ENCODE peak calls at places on chromosomes 4 and X, in ten cellular contexts. N is stimulated activated CD4-positive, alpha-beta T cell treated with anti-CD3 and anti-CD28 coated beads, Interleukin-1b, Interleukin-23, amount 100 ng/mL, for 4 hours; R is trophoblast cell; Y is left lung; J is G401; B is HTR-8/SVneo; Q is Right ventricle myocardium superior; A is NCI-H2081 treated with DMSO at 0.1 percent for 48 hours; H is NCI-H345; V is endothelial cell. P is an unnamed sample.

GRCh38 chr4:127251423-127251822 is 381.3 kb upstream of the INTU start:
- DNase-seq in J (no peak), Q (no peak), R (no peak), H (no peak), A (no peak), N (no peak), V (no peak), Y (no peak), B (peak), P (no peak)

GRCh38 chrX:120302434-120302833 is 8.8 kb downstream of the TMEM255A start:
- DNase-seq in H (no peak), Q (no peak), J (no peak), B (no peak), Y (no peak), A (no peak), R (peak), V (no peak), N (no peak), P (no peak)

GRCh38 chrX:140467211-140467610 is 37.7 kb downstream of the SOX3 start:
- DNase-seq in R (no peak), J (no peak), N (no peak), H (no peak), Y (no peak), B (no peak), A (no peak), V (no peak), Q (no peak), P (no peak)

GRCh38 chr4:93065790-93066189 is 762.0 kb downstream of the GRID2 start:
- DNase-seq in H (no peak), Y (no peak), R (no peak), B (no peak), V (no peak), A (no peak), N (no peak), Q (no peak), J (no peak), P (no peak)

GRCh38 chr4:154720123-154720522 is 23.7 kb upstream of the LRAT start:
- DNase-seq in J (no peak), N (no peak), A (no peak), H (no peak), Q (no peak), R (peak), B (no peak), Y (no peak), V (no peak), P (no peak)

GRCh38 chr4:182585321-182585720 is 331.9 kb downstream of the DCTD start:
- DNase-seq in R (no peak), A (no peak), H (no peak), Q (no peak), N (no peak), Y (no peak), V (no peak), B (no peak), J (peak), P (no peak)

GRCh38 chr4:56723201-56723605 is 42.1 kb upstream of the HOPX start:
- DNase-seq in Y (no peak), H (no peak), A (no peak), V (no peak), B (no peak), J (no peak), N (peak), Q (no peak), R (no peak), P (no peak)

GRCh38 chr4:39043058-39043696 is 11.0 kb upstream of the TMEM156 start:
- DNase-seq in Q (no peak), A (no peak), H (no peak), Y (no peak), N (no peak), V (no peak), B (no peak), J (no peak), R (peak), P (peak)

GRCh38 chrX:40082447-40083119 is 15.2 kb downstream of the BCOR start:
- DNase-seq in N (no peak), Y (peak), V (no peak), H (no peak), A (no peak), Q (peak), R (no peak), B (no peak), J (no peak), P (no peak)

GRCh38 chrX:70262952-70263567 is 3.1 kb upstream of the P2RY4 start:
- DNase-seq in R (peak), H (peak), Y (no peak), Q (peak), J (peak), N (peak), V (peak), A (peak), B (peak), P (peak)

GRCh38 chr4:183960912-183961569 is 55.9 kb downstream of the STOX2 start:
- DNase-seq in B (no peak), H (peak), N (no peak), Q (peak), R (peak), Y (no peak), A (no peak), V (no peak), J (peak), P (no peak)

GRCh38 chrX:15530318-15530717 is 29.7 kb downstream of the BMX start:
- DNase-seq in N (no peak), Y (no peak), R (no peak), V (no peak), H (no peak), A (no peak), B (no peak), Q (no peak), J (no peak), P (no peak)

GRCh38 chrX:70720721-70721120 is 187.8 kb downstream of the TEX11 start:
- DNase-seq in Q (no peak), R (no peak), A (no peak), B (no peak), V (no peak), H (no peak), J (no peak), N (no peak), Y (no peak), P (no peak)

GRCh38 chr4:61200991-61201526 is 933 bp downstream of the ADGRL3 start:
- DNase-seq in R (peak), A (no peak), V (peak), B (peak), Y (peak), H (peak), J (peak), Q (peak), N (no peak), P (no peak)

GRCh38 chr4:121964958-121965357 is 13.1 kb upstream of the TRPC3 start:
- DNase-seq in Q (no peak), R (no peak), B (no peak), A (no peak), J (no peak), H (no peak), Y (no peak), N (no peak), V (no peak), P (no peak)

GRCh38 chrX:39613997-39614679 is 483.6 kb downstream of the BCOR start:
- DNase-seq in H (peak), Q (no peak), J (no peak), R (no peak), Y (no peak), N (peak), V (no peak), A (no peak), B (no peak), P (no peak)

GRCh38 chr4:94678896-94679295 is 78.9 kb upstream of the BMPR1B start:
- DNase-seq in N (no peak), A (no peak), Q (no peak), R (peak), V (no peak), Y (no peak), J (no peak), H (no peak), B (no peak), P (no peak)

GRCh38 chr4:88005086-88005485 is 2.3 kb upstream of the PKD2 start:
- DNase-seq in A (no peak), N (no peak), Y (no peak), V (no peak), Q (no peak), H (no peak), R (peak), J (no peak), B (no peak), P (no peak)

GRCh38 chrX:41333994-41334865 is at the start of gene DDX3X:
- DNase-seq in B (no peak), A (peak), H (peak), N (peak), R (peak), Y (peak), J (peak), V (peak), Q (peak), P (peak)

GRCh38 chrX:47321386-47321785 is 49.0 kb upstream of the ZNF157 start:
- DNase-seq in Q (peak), A (no peak), Y (no peak), H (no peak), V (peak), J (peak), B (no peak), R (peak), N (no peak), P (no peak)

GRCh38 chr4:54390670-54391069 is 161.6 kb downstream of the PDGFRA start:
- DNase-seq in A (no peak), B (no peak), Q (no peak), H (no peak), R (no peak), V (no peak), N (no peak), J (no peak), Y (no peak), P (no peak)

GRCh38 chr4:66923081-66923865 is 622.0 kb downstream of the CENPC start:
- DNase-seq in N (no peak), B (no peak), H (no peak), R (no peak), Q (no peak), A (no peak), J (no peak), Y (no peak), V (no peak), P (no peak)

GRCh38 chr4:153374471-153374870 is 30.0 kb downstream of the MND1 start:
- DNase-seq in Y (no peak), N (no peak), J (no peak), R (no peak), A (no peak), V (no peak), B (no peak), H (no peak), Q (no peak), P (no peak)

GRCh38 chr4:172543249-172543648 is 625.4 kb upstream of the GALNT7 start:
- DNase-seq in V (no peak), Y (no peak), Q (no peak), A (no peak), B (no peak), H (no peak), R (no peak), N (no peak), J (no peak), P (no peak)

GRCh38 chrX:154719132-154719675 is 31.7 kb downstream of the GAB3 start:
- DNase-seq in R (peak), Y (no peak), B (no peak), Q (no peak), V (no peak), A (no peak), J (no peak), N (peak), H (no peak), P (peak)

GRCh38 chr4:176031927-176032326 is 33.7 kb upstream of the WDR17 start:
- DNase-seq in Y (no peak), J (no peak), N (no peak), Q (no peak), A (no peak), R (peak), H (no peak), V (no peak), B (no peak), P (no peak)

GRCh38 chrX:106780259-106780658 is 22.2 kb upstream of the TBC1D8B start:
- DNase-seq in B (no peak), N (no peak), V (no peak), Q (no peak), J (no peak), Y (no peak), H (no peak), R (no peak), A (no peak), P (no peak)

GRCh38 chrX:111095974-111096870 is at the start of gene PAK3:
- DNase-seq in V (peak), Y (peak), A (peak), J (peak), R (peak), H (peak), Q (peak), B (peak), N (peak), P (no peak)